ENCODE peak calls at places on chromosome 17, in seven cellular contexts. F is tibial nerve, C is nephron progenitor cell, J is HFF-Myc, Q is cardiac fibroblast, D is left lung, S is RWPE2. K is an unnamed sample.

GRCh38 chr17:5080591-5080990 is 2.3 kb downstream of the ZFP3 start:
- DNase-seq in F (no peak), D (no peak), J (no peak), Q (no peak), C (no peak), S (no peak), K (no peak)

GRCh38 chr17:40110457-40110856 is 10.1 kb upstream of the NR1D1 start:
- DNase-seq in S (no peak), D (no peak), C (no peak), F (no peak), J (no peak), Q (no peak), K (no peak)

GRCh38 chr17:42111901-42112551 is 488 bp downstream of the DHX58 start:
- DNase-seq in S (no peak), D (no peak), J (no peak), F (no peak), C (no peak), Q (peak), K (no peak)

GRCh38 chr17:42531455-42532354 is 4.3 kb upstream of the NAGLU start:
- DNase-seq in Q (peak), S (no peak), J (no peak), C (peak), D (peak), F (no peak), K (peak)

GRCh38 chr17:859461-860195 is 77.5 kb downstream of the MRM3 start:
- DNase-seq in Q (peak), J (no peak), C (no peak), D (no peak), S (no peak), F (no peak), K (no peak)

GRCh38 chr17:62882284-62882683 is 74.2 kb upstream of the MARCHF10 start:
- DNase-seq in J (no peak), F (no peak), C (no peak), S (no peak), D (peak), Q (peak), K (no peak)

GRCh38 chr17:68462381-68463210 is 5.3 kb upstream of the WIPI1 start:
- DNase-seq in J (peak), F (no peak), C (peak), S (no peak), Q (peak), D (peak), K (peak)

GRCh38 chr17:31499771-31500554 is 108.5 kb downstream of the RAB11FIP4 start:
- DNase-seq in C (peak), S (no peak), D (peak), Q (no peak), J (no peak), F (no peak), K (peak)

GRCh38 chr17:45414997-45415881 is 17.4 kb downstream of the ARHGAP27 start:
- DNase-seq in Q (no peak), D (no peak), S (no peak), J (no peak), F (no peak), C (no peak), K (no peak)

GRCh38 chr17:410674-411401 is 58.2 kb upstream of the RPH3AL start:
- DNase-seq in Q (peak), J (peak), F (no peak), D (no peak), S (no peak), C (no peak), K (peak)

GRCh38 chr17:35086931-35087573 is 23.5 kb upstream of the RFFL start:
- DNase-seq in F (no peak), C (no peak), D (no peak), Q (no peak), J (no peak), S (no peak), K (no peak)

GRCh38 chr17:35086164-35086563 is 22.7 kb upstream of the RFFL start:
- DNase-seq in C (no peak), J (no peak), S (no peak), Q (no peak), F (no peak), D (no peak), K (no peak)

GRCh38 chr17:35088647-35088910 is 25.1 kb upstream of the RFFL start:
- DNase-seq in F (no peak), D (peak), C (no peak), Q (no peak), S (no peak), J (no peak), K (no peak)

GRCh38 chr17:35088911-35089845 is 25.7 kb upstream of the RFFL start:
- DNase-seq in J (no peak), F (peak), S (peak), C (peak), D (peak), Q (peak), K (peak)

DNA sequence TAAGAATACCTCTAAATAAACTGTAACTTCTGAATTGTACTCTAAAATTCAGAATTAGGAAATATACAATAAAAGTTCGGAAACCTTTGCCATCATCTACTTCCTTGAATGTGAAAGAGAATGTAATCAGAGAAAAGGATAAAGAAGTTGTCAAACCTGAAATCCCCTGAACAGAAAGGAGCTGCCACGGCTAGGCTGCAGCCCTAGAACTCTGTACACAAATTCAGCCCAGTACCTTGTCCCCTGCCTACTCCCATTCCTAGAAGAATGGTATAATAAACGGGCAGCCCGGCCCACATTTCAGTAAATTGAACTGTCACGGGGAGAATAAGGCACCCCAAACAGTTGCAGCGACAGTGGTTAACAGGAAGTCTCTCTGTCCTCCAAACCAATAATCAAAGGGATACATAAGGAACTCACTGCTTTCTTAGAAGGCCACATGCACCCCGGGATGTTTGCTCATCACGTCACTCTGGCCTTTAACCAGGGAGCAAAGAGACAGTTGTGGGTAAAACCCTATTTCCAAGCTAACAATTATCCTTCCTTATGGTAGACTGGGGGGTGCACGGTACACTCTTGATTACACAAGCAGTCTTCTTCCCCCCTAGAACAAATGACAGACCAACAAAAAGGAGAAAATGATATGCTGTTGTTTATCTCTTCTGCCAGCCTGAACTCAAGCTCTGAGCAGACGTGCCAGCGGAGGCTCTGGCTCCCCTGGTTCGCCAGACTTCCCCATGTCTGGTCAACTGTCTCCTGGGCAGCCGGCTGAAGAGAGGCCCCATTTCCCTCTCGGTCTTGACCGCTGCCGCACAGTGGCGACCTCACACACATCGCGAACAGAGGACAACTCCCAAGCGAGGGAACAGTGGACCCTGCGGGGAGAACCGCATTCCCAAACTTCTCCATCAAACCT is 24.5 kb upstream of the RFFL start:
- DNase-seq in S (no peak), Q (peak), F (no peak), D (peak), C (peak), J (no peak), K (peak)
- TF ChIP-seq CTCF in S (no peak), Q (no peak), F (no peak), D (no peak), C (no peak), J (no peak), K (no peak)

GRCh38 chr17:16351831-16352230 is 1.4 kb downstream of the CENPV start:
- DNase-seq in J (no peak), F (no peak), Q (peak), D (no peak), C (no peak), S (no peak), K (no peak)
- TF ChIP-seq CTCF in J (no peak), F (no peak), Q (no peak), D (no peak), C (no peak), S (no peak), K (no peak)

GRCh38 chr17:58576679-58577367 is 62.4 kb upstream of the MTMR4 start:
- DNase-seq in J (no peak), F (no peak), S (no peak), Q (peak), D (no peak), C (no peak), K (no peak)

GRCh38 chr17:58575511-58575910 is 61.1 kb upstream of the MTMR4 start:
- DNase-seq in J (peak), Q (peak), F (no peak), C (no peak), S (no peak), D (no peak), K (no peak)

GRCh38 chr17:58572846-58573245 is 58.4 kb upstream of the MTMR4 start:
- DNase-seq in J (no peak), F (no peak), Q (no peak), S (no peak), C (no peak), D (no peak), K (no peak)

GRCh38 chr17:58574025-58574424 is 59.6 kb upstream of the MTMR4 start:
- DNase-seq in C (no peak), F (no peak), J (no peak), Q (no peak), S (no peak), D (no peak), K (no peak)

GRCh38 chr17:58577696-58578095 is 63.3 kb upstream of the MTMR4 start:
- DNase-seq in J (peak), D (peak), Q (peak), S (no peak), F (peak), C (peak), K (peak)
- TF ChIP-seq CTCF in J (peak), D (peak), Q (peak), S (peak), F (peak), C (peak), K (peak)

GRCh38 chr17:77403854-77404253 is 263.1 kb downstream of the SEC14L1 start:
- DNase-seq in F (no peak), J (no peak), C (no peak), Q (no peak), D (no peak), S (no peak), K (no peak)
- TF ChIP-seq CTCF in F (no peak), J (no peak), C (no peak), Q (no peak), D (no peak), S (no peak), K (no peak)

GRCh38 chr17:19648475-19649406 is at the start of gene ALDH3A2:
- DNase-seq in C (peak), D (peak), Q (peak), S (peak), F (peak), J (peak), K (peak)
- TF ChIP-seq CTCF in C (no peak), D (no peak), Q (peak), S (peak), F (peak), J (no peak), K (no peak)

GRCh38 chr17:69733171-69734014 is 318.9 kb downstream of the MAP2K6 start:
- DNase-seq in Q (peak), C (no peak), F (no peak), S (peak), D (no peak), J (peak), K (no peak)
- TF ChIP-seq CTCF in Q (no peak), C (no peak), F (no peak), S (no peak), D (no peak), J (no peak), K (no peak)

DNA sequence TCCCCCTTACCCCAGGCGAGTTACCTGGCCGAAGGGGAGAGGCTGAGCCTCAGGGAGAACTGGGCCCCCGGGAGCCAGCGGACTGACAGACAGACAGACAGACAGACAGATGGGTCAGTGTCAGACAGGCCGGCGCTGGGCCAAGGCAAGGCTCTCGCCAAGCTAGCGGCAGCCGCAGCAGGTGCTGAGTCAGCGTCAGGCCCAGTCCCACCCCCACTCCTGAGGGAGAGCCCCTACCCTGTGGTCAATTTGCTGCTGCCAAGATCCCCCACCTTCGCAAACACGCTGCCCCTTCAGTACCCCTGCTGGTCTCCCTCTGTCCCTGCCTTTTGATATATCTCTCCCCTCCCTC is 1.5 kb downstream of the FGF11 start:
- DNase-seq in J (no peak), F (no peak), S (peak), C (no peak), D (peak), Q (peak), K (peak)
- TF ChIP-seq CTCF in J (no peak), F (no peak), S (no peak), C (no peak), D (no peak), Q (peak), K (no peak)

DNA sequence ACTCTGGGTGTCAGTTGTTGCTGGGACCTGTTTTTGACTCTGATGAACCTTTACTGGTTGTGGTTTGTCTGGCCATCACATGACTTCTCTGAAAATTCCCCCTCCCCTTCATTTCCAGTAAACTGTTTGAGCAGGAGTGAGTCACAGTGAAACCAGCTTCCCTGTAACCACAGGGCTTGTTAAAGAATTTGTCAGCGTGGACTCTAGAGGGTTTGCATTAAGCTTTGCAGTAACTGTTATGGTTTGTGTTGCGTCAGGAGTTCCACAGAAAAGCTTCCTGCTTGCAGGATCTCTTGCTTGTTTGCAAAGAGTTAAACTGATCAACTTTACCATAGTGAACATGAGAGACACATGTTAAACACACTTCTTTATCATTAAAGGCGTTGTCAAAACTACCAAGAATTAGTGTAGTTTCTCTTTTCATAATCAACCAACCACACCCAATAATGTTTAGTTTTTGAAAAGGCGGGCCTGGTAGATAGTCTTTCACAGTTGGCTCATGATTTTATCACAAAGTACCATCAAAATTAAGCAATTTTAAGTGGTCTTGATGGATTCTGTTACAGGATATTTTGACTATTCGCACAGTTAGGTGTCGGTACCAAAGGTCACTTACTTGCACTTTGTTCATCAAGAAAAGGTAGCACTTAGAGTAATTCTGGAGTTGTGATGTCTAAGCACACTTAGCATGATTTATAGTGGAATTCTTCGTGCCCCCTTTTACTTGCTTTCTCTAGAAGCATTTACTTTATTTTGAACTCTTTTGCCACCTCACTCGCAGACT is 79.3 kb downstream of the VMP1 start:
- DNase-seq in F (no peak), D (peak), Q (peak), C (no peak), S (peak), J (peak), K (no peak)
- TF ChIP-seq CTCF in F (no peak), D (no peak), Q (peak), C (no peak), S (peak), J (no peak), K (no peak)

GRCh38 chr17:13597723-13598347 is 3.9 kb downstream of the HS3ST3A1 start:
- DNase-seq in Q (peak), F (no peak), J (peak), D (no peak), C (peak), S (no peak), K (peak)
- TF ChIP-seq CTCF in Q (peak), F (peak), J (peak), D (no peak), C (peak), S (peak), K (peak)